ENCODE peak calls at places on chromosome 12, in four cellular contexts. K is ovary, M is IMR-90, I is upper lobe of left lung. L is an unnamed sample.

GRCh38 chr12:114476159-114476558 is 70.2 kb upstream of the TBX5 start:
- DNase-seq in M (peak; percentile 66), I (no peak), K (no peak), L (no peak)

GRCh38 chr12:130831876-130832405 is 7.1 kb downstream of the STX2 start:
- DNase-seq in M (no peak), K (no peak), I (no peak), L (no peak)

GRCh38 chr12:113297621-113298471 is 37.1 kb downstream of the SLC8B1 start:
- DNase-seq in I (no peak), K (no peak), M (no peak), L (no peak)

GRCh38 chr12:34405286-34406227 is 383.3 kb downstream of the ALG10 start:
- DNase-seq in M (no peak), K (peak; percentile 5), I (peak; percentile 12), L (peak; percentile 57)

GRCh38 chr12:124906606-124907261 is 7.7 kb downstream of the UBC start:
- DNase-seq in I (peak; percentile 92), M (peak; percentile 90), K (peak; percentile 93), L (peak; percentile 96)

GRCh38 chr12:28975564-28976340 is 173.3 kb upstream of the FAR2 start:
- DNase-seq in I (no peak), K (no peak), M (peak; percentile 34), L (no peak)

GRCh38 chr12:116384629-116385485 is 107.4 kb upstream of the MED13L start:
- DNase-seq in K (no peak), I (peak; percentile 31), M (peak; percentile 76), L (no peak)

GRCh38 chr12:77299910-77300772 is 234.8 kb upstream of the E2F7 start:
- DNase-seq in M (peak; percentile 87), I (no peak), K (no peak), L (no peak)

GRCh38 chr12:28776913-28777312 is 372.2 kb upstream of the FAR2 start:
- DNase-seq in K (no peak), I (no peak), M (no peak), L (no peak)

GRCh38 chr12:5718073-5718472 is 227.0 kb downstream of the ANO2 start:
- DNase-seq in M (no peak), K (no peak), I (no peak), L (no peak)

GRCh38 chr12:104171785-104172563 is 34.0 kb upstream of the NFYB start:
- DNase-seq in M (no peak), K (no peak), I (no peak), L (no peak)

GRCh38 chr12:61654698-61655097 is 605.5 kb upstream of the USP15 start:
- DNase-seq in M (no peak), K (no peak), I (no peak), L (no peak)

GRCh38 chr12:69633061-69633460 is 22.4 kb upstream of the LRRC10 start:
- DNase-seq in K (no peak), I (no peak), M (no peak), L (no peak)

GRCh38 chr12:128205145-128205544 is 61.8 kb upstream of the TMEM132C start:
- DNase-seq in M (no peak), K (no peak), I (no peak), L (no peak)

GRCh38 chr12:51961834-51962233 is 10.3 kb downstream of the ACVR1B start:
- DNase-seq in I (no peak), M (no peak), K (no peak), L (no peak)

GRCh38 chr12:103855036-103855712 is 14.1 kb upstream of the NT5DC3 start:
- DNase-seq in M (peak; percentile 85), K (no peak), I (no peak), L (no peak)

GRCh38 chr12:1184402-1184801 is 193.4 kb downstream of the ERC1 start:
- DNase-seq in K (no peak), M (peak; percentile 72), I (no peak), L (no peak)

GRCh38 chr12:34401659-34402227 is 379.4 kb downstream of the ALG10 start:
- DNase-seq in I (peak; percentile 8), M (no peak), K (peak; percentile 3), L (no peak)

GRCh38 chr12:121181181-121181580 is 28.7 kb upstream of the P2RX4 start:
- DNase-seq in M (peak; percentile 75), K (no peak), I (no peak), L (no peak)

GRCh38 chr12:48135027-48135426 is 15.9 kb downstream of the PFKM start:
- DNase-seq in M (no peak), K (no peak), I (no peak), L (no peak)

GRCh38 chr12:47773062-47773857 is at the start of gene SLC48A1:
- DNase-seq in M (peak; percentile 46), K (peak; percentile 79), I (peak; percentile 82), L (no peak)

GRCh38 chr12:107359382-107359781 is 266.0 kb upstream of the CRY1 start:
- DNase-seq in K (no peak), I (no peak), M (peak; percentile 77), L (no peak)

GRCh38 chr12:22477166-22477893 is 67.0 kb downstream of the C2CD5 start:
- DNase-seq in I (no peak), K (no peak), M (peak; percentile 85), L (peak; percentile 48)

GRCh38 chr12:77777274-77777673 is 53.4 kb upstream of the NAV3 start:
- DNase-seq in K (no peak), M (peak; percentile 17), I (no peak), L (no peak)

GRCh38 chr12:83805137-83805818 is 1107.3 kb downstream of the SLC6A15 start:
- DNase-seq in M (no peak), K (no peak), I (no peak), L (no peak)

GRCh38 chr12:14256139-14256538 is 109.3 kb upstream of the ATF7IP start:
- DNase-seq in I (no peak), K (no peak), M (peak; percentile 51), L (no peak)

GRCh38 chr12:110269622-110270124 is 11.4 kb upstream of the ATP2A2 start:
- DNase-seq in M (peak; percentile 84), I (peak; percentile 20), K (no peak), L (no peak)

GRCh38 chr12:85425926-85426325 is 145.9 kb downstream of the ALX1 start:
- DNase-seq in I (peak; percentile 39), M (no peak), K (no peak), L (no peak)

GRCh38 chr12:85423947-85424346 is 143.9 kb downstream of the ALX1 start:
- DNase-seq in M (no peak), K (no peak), I (no peak), L (no peak)

GRCh38 chr12:85422766-85423165 is 142.7 kb downstream of the ALX1 start:
- DNase-seq in K (no peak), M (no peak), I (no peak), L (no peak)

GRCh38 chr12:85425349-85425612 is 145.3 kb downstream of the ALX1 start:
- DNase-seq in M (no peak), K (no peak), I (no peak), L (no peak)

GRCh38 chr12:85424581-85425348 is 144.7 kb downstream of the ALX1 start:
- DNase-seq in K (no peak), M (peak; percentile 2), I (peak; percentile 22), L (no peak)
- TF ChIP-seq CTCF in K (no peak), M (peak; percentile 41), I (peak; percentile 36), L (no peak)

GRCh38 chr12:39375206-39375808 is 67.6 kb downstream of the KIF21A start:
- DNase-seq in M (no peak), K (no peak), I (no peak), L (no peak)
- H3K4me3 ChIP-seq in M (no peak overlapping the region), K (no peak overlapping the region), I (no peak overlapping the region), L (no peak overlapping the region)

DNA sequence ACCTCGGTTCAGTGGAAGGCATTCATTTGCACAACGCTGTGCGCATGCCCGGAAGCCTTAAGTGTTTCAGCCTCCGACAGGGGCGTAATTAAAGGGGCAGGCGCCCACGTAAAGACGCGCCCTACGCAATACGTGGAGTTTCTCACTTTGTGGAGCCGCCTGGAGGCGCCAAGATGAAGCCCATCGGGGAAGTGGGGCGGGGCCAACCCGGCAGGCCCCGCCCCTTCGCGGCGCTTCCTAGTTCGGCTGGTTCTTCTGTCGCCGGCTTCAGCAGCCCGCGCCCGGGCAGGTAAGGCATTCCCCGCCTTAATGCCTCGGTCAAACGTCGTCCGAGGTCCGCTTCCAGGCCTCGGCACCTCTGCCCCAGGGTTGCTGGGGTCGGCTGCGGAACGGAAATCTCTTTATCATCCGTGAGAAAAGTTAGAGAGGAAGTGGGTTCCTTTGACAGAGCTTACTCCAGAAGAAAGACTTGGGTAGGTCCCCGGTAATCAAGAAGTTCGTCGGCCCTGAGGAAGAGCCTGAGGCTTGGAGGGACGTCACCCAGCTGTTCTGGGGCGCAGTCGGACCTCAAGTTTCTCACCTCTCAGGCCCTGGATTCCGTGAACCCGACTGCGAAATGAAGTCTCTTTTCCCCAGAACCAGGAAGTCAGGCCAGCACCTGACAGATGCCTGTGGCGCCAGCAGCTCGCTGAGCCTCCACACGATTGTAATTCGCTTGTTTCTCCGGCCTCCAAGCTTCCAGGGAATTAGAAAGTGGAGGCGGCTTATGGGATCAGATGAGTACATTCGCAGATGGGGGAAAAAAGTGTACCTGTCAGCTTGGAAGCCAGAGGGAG is at the start of the genes IRAK4 and PUS7L:
- DNase-seq in K (peak; percentile 95), M (peak; percentile 96), I (peak; percentile 98), L (peak; percentile 97)
- TF ChIP-seq POLR2A in K (peak; percentile 61), M (peak; percentile 69), I (peak; percentile 92), L (no peak)

GRCh38 chr12:89825591-89826449 is 117.2 kb upstream of the ATP2B1 start:
- DNase-seq in M (peak; percentile 4), K (no peak), I (no peak), L (no peak)
- TF ChIP-seq CTCF in M (no peak), K (no peak), I (no peak), L (no peak)

GRCh38 chr12:2690348-2691000 is 104.3 kb upstream of the FKBP4 start:
- DNase-seq in I (no peak), K (no peak), M (no peak), L (no peak)
- H3K4me3 ChIP-seq in I (peak overlapping the region; percentile 48), K (peak overlapping the region; percentile 18), M (no peak overlapping the region), L (no peak overlapping the region)

L was measured in lower leg skin.